ENCODE peak calls at places on chromosome 22, in eight cellular contexts. A is esophagus muscularis mucosa, S is fibroblast of pulmonary artery, C is AG09319, Q is fibroblast of lung, V is psoas muscle, L is hepatocyte, K is GM13977. B is an unnamed sample.

GRCh38 chr22:20056161-20056560 is 23.9 kb upstream of the DGCR8 start:
- DNase-seq in A (no peak), S (no peak), C (no peak), Q (no peak), V (no peak), L (no peak), K (no peak), B (no peak)

GRCh38 chr22:37465721-37466120 is 20.5 kb downstream of the MFNG start:
- DNase-seq in A (no peak), S (no peak), C (no peak), Q (no peak), V (no peak), L (no peak), K (no peak), B (no peak)

GRCh38 chr22:24101966-24102365 is 79.3 kb upstream of the SUSD2 start:
- DNase-seq in A (no peak), S (no peak), C (no peak), Q (no peak), V (no peak), L (no peak), K (no peak), B (no peak)

GRCh38 chr22:49297286-49297870 is 530.3 kb downstream of the BRD1 start:
- DNase-seq in A (peak), S (no peak), C (no peak), Q (no peak), V (no peak), L (no peak), K (no peak), B (peak)

GRCh38 chr22:50227588-50228215 is 17.1 kb downstream of the TUBGCP6 start:
- DNase-seq in A (no peak), S (no peak), C (no peak), Q (no peak), V (no peak), L (no peak), K (no peak), B (no peak)

GRCh38 chr22:44676441-44677298 is 25.3 kb upstream of the PRR5 start:
- DNase-seq in A (no peak), S (no peak), C (no peak), Q (no peak), V (no peak), L (peak), K (no peak), B (no peak)

GRCh38 chr22:36036167-36036624 is 7.6 kb upstream of the RBFOX2 start:
- DNase-seq in A (no peak), S (no peak), C (no peak), Q (no peak), V (no peak), L (no peak), K (no peak), B (no peak)

GRCh38 chr22:19962909-19963806 is 21.5 kb upstream of the TXNRD2 start:
- DNase-seq in A (no peak), S (peak), C (no peak), Q (no peak), V (peak), L (peak), K (no peak), B (no peak)

GRCh38 chr22:16601437-16602223 is 9.0 kb upstream of the CCT8L2 start:
- DNase-seq in A (no peak), S (peak), C (no peak), Q (no peak), V (peak), L (no peak), K (no peak), B (no peak)

GRCh38 chr22:18991138-18991432 is 55.0 kb upstream of the PRODH start:
- DNase-seq in A (no peak), S (no peak), C (no peak), Q (no peak), V (no peak), L (no peak), K (no peak), B (no peak)

GRCh38 chr22:42937164-42937854 is 77.6 kb downstream of the PACSIN2 start:
- DNase-seq in A (no peak), S (peak), C (no peak), Q (peak), V (peak), L (peak), K (peak), B (no peak)

GRCh38 chr22:25053153-25053805 is 100.8 kb downstream of the KIAA1671 start:
- DNase-seq in A (no peak), S (no peak), C (no peak), Q (no peak), V (no peak), L (peak), K (no peak), B (no peak)

GRCh38 chr22:50483556-50483955 is 2.2 kb downstream of the ADM2 start:
- DNase-seq in A (no peak), S (no peak), C (no peak), Q (no peak), V (no peak), L (no peak), K (no peak), B (no peak)

GRCh38 chr22:43823353-43823908 is 11.3 kb upstream of the EFCAB6 start:
- DNase-seq in A (no peak), S (no peak), C (no peak), Q (no peak), V (no peak), L (peak), K (no peak), B (peak)

GRCh38 chr22:17198188-17199130 is 20.8 kb downstream of the ADA2 start:
- DNase-seq in A (no peak), S (peak), C (no peak), Q (no peak), V (peak), L (peak), K (no peak), B (peak)

GRCh38 chr22:48152154-48152775 is 1389.8 kb downstream of the TBC1D22A start:
- DNase-seq in A (no peak), S (no peak), C (no peak), Q (no peak), V (no peak), L (no peak), K (no peak), B (no peak)

GRCh38 chr22:28894320-28894719 is 10.9 kb downstream of the ZNRF3 start:
- DNase-seq in A (no peak), S (no peak), C (no peak), Q (no peak), V (no peak), L (no peak), K (no peak), B (no peak)

GRCh38 chr22:46578251-46578823 is 40.9 kb upstream of the CELSR1 start:
- DNase-seq in A (no peak), S (no peak), C (no peak), Q (no peak), V (no peak), L (peak), K (peak), B (peak)

GRCh38 chr22:44037519-44038370 is 13.6 kb downstream of the PARVB start:
- DNase-seq in A (no peak), S (peak), C (peak), Q (peak), V (peak), L (peak), K (no peak), B (no peak)

GRCh38 chr22:47232753-47233152 is 470.3 kb downstream of the TBC1D22A start:
- DNase-seq in A (no peak), S (no peak), C (no peak), Q (no peak), V (no peak), L (no peak), K (no peak), B (no peak)

GRCh38 chr22:23901600-23901999 is 7.4 kb downstream of the MIF start:
- DNase-seq in A (no peak), S (no peak), C (no peak), Q (no peak), V (no peak), L (no peak), K (no peak), B (no peak)

GRCh38 chr22:35868938-35869337 is 151.3 kb downstream of the APOL5 start:
- DNase-seq in A (no peak), S (peak), C (no peak), Q (no peak), V (no peak), L (no peak), K (no peak), B (no peak)

GRCh38 chr22:45424241-45424731 is 10.8 kb downstream of the RIBC2 start:
- DNase-seq in A (no peak), S (no peak), C (no peak), Q (no peak), V (no peak), L (no peak), K (no peak), B (peak)

GRCh38 chr22:44193537-44193896 is 12.8 kb downstream of the PARVG start:
- DNase-seq in A (no peak), S (no peak), C (no peak), Q (no peak), V (no peak), L (no peak), K (no peak), B (no peak)

GRCh38 chr22:49084203-49084602 is 743.5 kb downstream of the BRD1 start:
- DNase-seq in A (no peak), S (no peak), C (no peak), Q (no peak), V (no peak), L (no peak), K (no peak), B (no peak)

GRCh38 chr22:38921801-38922200 is 35.6 kb upstream of the APOBEC3A start:
- DNase-seq in A (no peak), S (no peak), C (no peak), Q (no peak), V (no peak), L (peak), K (no peak), B (no peak)

GRCh38 chr22:38921126-38921525 is 36.3 kb upstream of the APOBEC3A start:
- DNase-seq in A (no peak), S (no peak), C (no peak), Q (no peak), V (no peak), L (peak), K (no peak), B (no peak)

GRCh38 chr22:38925571-38926041 is 31.8 kb upstream of the APOBEC3A start:
- DNase-seq in A (no peak), S (no peak), C (no peak), Q (peak), V (no peak), L (no peak), K (no peak), B (no peak)

GRCh38 chr22:38924197-38924952 is 33.0 kb upstream of the APOBEC3A start:
- DNase-seq in A (no peak), S (peak), C (peak), Q (peak), V (peak), L (peak), K (no peak), B (no peak)

DNA sequence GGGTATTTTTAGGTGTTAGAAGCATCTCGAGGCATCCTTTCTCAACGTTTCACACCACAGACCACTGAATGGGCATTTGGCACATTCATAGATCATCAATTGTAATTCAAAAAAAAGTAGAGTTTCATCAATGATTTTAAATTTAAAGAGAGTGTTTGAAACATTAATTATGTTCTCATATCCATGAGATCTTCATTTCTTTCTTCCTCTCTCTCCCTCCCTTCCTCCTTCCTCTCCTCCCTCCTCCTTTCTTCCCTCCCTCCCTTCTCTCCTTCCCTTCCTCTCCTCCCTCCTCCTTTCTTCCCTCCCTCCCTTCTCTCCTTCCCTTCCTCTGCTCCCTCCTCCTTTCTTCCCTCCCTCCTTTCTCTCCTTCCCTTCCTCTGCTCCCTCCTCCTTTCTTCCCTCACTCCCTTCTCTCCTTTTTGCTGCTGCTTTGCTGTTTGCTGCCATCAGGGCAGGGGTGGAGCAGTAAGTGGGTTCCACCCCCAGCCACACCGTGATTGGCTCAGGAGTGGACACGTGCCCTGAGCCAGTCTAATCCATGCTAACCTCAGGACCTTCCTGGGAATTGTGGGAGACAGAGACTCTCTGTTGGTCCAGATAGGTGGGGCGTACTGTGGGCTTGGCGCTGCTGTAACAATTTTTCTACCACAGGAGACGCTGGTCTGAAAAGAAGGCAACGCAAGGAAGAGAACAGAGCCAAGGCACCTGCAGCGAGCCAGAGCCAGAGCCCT is 33.8 kb upstream of the APOBEC3A start:
- DNase-seq in A (no peak), S (peak), C (peak), Q (peak), V (peak), L (peak), K (no peak), B (no peak)
- TF ChIP-seq CTCF in A (no peak), S (peak), C (peak), Q (no peak), V (peak), L (peak), K (no peak), B (no peak)

DNA sequence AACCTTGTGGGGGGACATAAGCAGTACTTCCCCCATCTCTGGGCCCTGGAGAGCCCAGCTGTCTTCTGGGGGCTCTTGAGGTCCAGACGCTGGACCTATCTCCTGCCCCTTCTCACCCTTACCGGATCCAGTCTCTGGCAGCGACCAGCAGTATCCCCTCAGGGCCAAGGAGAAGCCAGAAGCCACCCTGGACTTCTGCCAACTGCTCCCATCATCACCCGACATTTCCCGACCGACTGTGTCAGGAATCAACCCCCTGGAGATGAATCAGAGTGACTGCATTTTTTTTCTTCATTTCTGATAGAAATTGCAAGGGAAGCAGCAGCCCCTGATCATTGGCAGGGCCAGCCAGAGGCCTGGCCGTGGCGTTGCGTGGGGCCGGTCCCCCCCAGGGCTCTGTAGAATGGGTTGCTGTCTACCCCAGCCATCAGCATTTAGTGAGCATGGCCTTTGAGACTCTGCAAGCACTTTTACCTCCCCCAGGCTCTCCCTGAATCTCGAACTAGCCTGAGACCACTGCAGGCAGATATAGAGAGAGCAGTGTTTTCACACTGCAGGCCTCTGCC is 5.2 kb upstream of the LIF start:
- DNase-seq in A (no peak), S (peak), C (no peak), Q (peak), V (no peak), L (no peak), K (no peak), B (no peak)
- TF ChIP-seq CTCF in A (no peak), S (no peak), C (no peak), Q (no peak), V (no peak), L (no peak), K (no peak), B (no peak)

DNA sequence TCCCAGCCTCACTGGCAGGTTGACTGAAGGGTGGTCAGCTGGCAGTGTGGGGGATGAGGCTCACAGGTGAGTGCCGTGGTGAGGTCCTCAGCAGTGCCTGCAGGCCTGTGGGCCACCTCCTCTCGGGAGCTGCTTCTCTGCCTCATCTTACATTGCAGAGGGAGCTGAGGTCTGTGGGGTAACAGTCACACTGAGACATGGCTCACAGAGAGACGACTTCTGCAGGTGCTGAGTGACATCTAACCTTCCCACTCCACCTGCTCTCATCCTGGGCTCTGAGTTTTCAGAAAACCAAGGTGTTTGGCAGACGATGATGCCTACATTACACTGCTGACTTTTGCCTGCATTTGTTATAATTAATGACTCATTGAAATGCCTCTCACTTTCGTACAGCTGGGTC is 8.8 kb upstream of the SLC5A1 start:
- DNase-seq in A (no peak), S (no peak), C (no peak), Q (no peak), V (no peak), L (no peak), K (no peak), B (no peak)
- TF ChIP-seq CTCF in A (no peak), S (no peak), C (no peak), Q (no peak), V (no peak), L (no peak), K (no peak), B (no peak)

GRCh38 chr22:22463855-22464540 is 44.5 kb downstream of the ZNF280B start:
- DNase-seq in A (no peak), S (peak), C (peak), Q (peak), V (no peak), L (peak), K (peak), B (no peak)
- TF ChIP-seq CTCF in A (peak), S (peak), C (peak), Q (peak), V (peak), L (peak), K (peak), B (peak)

DNA sequence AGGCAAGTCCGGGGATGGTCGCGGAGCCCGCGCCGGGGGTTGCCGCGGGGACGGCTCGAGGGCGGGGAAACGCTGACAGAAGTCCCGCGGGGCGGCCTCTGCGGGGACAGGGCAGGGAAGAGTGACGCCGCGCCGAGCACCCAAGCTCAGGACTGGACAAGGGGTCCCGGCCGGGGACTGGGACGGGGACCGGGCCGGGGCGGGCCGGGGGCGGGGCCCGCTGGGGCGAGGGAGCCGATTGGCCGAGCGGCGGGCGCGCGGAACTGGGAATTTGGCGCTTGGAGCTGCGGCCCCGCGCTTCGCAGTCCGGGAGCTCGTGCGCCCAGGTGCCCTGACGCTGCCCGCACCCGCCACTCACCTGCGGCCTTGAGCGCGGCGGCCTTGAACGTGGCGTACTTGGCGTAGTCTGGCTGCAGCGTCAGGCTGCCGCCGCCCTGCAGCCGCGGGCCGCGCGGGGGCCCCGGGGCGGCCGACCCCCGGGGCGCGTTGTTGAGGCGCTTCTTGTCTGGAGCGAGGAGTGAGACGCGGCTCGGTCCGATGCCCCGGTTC is 4.8 kb downstream of the SHISA8 start:
- DNase-seq in A (no peak), S (no peak), C (no peak), Q (no peak), V (no peak), L (no peak), K (peak), B (no peak)
- TF ChIP-seq CTCF in A (no peak), S (no peak), C (no peak), Q (no peak), V (no peak), L (no peak), K (no peak), B (no peak)